ENCODE peak calls at places on chromosomes 3 and 15, in nine cellular contexts. V is astrocyte; C is HTR-8/SVneo; X is activated CD4-positive, alpha-beta T cell treated with anti-CD3 and anti-CD28 coated beads for 48 hours; N is amygdala; T is activated gamma-delta T cell; U is stimulated activated naive CD8-positive, alpha-beta T cell treated with anti-CD3 and anti-CD28 coated beads, Interleukin-15, amount 100 ng/mL, for 72 hours; D is stimulated activated CD8-positive, alpha-beta memory T cell treated with anti-CD3 and anti-CD28 coated beads, Interleukin-4, amount 100 ng/mL, for 1 hour; R is CD8-positive, alpha-beta memory T cell. H is an unnamed sample.

GRCh38 chr3:14496351-14496750 is 43.8 kb downstream of the GRIP2 start:
- DNase-seq in V (no peak), C (no peak), X (no peak), N (no peak), T (no peak), U (no peak), D (no peak), R (no peak), H (no peak)

GRCh38 chr3:49780080-49780967 is 6.0 kb downstream of the IP6K1 start:
- DNase-seq in V (no peak), C (no peak), X (no peak), N (no peak), T (no peak), U (no peak), D (no peak), R (no peak), H (no peak)

GRCh38 chr15:70569139-70569717 is 194.1 kb downstream of the UACA start:
- DNase-seq in V (peak), C (peak), X (no peak), N (no peak), T (no peak), U (no peak), D (no peak), R (no peak), H (no peak)

GRCh38 chr3:32817561-32818430 is at the start of gene TRIM71:
- DNase-seq in V (no peak), C (no peak), X (peak), N (peak), T (no peak), U (peak), D (no peak), R (no peak), H (no peak)

GRCh38 chr3:128490650-128491070 is 2.3 kb downstream of the GATA2 start:
- DNase-seq in V (no peak), C (no peak), X (no peak), N (no peak), T (no peak), U (no peak), D (no peak), R (no peak), H (no peak)

GRCh38 chr15:31435891-31436628 is 109.4 kb downstream of the KLF13 start:
- DNase-seq in V (no peak), C (no peak), X (peak), N (no peak), T (peak), U (peak), D (no peak), R (peak), H (no peak)

GRCh38 chr3:188169826-188170455 is 16.0 kb downstream of the LPP start:
- DNase-seq in V (no peak), C (no peak), X (peak), N (no peak), T (no peak), U (no peak), D (no peak), R (no peak), H (no peak)

GRCh38 chr3:64327039-64327804 is 102.0 kb upstream of the PRICKLE2 start:
- DNase-seq in V (no peak), C (no peak), X (no peak), N (no peak), T (no peak), U (no peak), D (no peak), R (no peak), H (no peak)

GRCh38 chr3:59150039-59150438 is 100.2 kb upstream of the CFAP20DC start:
- DNase-seq in V (no peak), C (no peak), X (no peak), N (no peak), T (no peak), U (no peak), D (no peak), R (no peak), H (peak)

GRCh38 chr3:29319798-29320197 is 38.9 kb downstream of the RBMS3 start:
- DNase-seq in V (no peak), C (no peak), X (no peak), N (no peak), T (no peak), U (no peak), D (no peak), R (no peak), H (no peak)